ENCODE peak calls at places on chromosomes 11 and 22, in six cellular contexts. Q is spleen; G is vagina; F is psoas muscle; C is cardiac muscle cell; A is CD8-positive, alpha-beta T cell. M is an unnamed sample.

GRCh38 chr11:34165121-34165520 is 59.7 kb downstream of the NAT10 start:
- DNase-seq in Q (no peak), G (no peak), F (no peak), C (no peak), A (no peak), M (no peak)

GRCh38 chr11:4098026-4098621 is 3.5 kb downstream of the RRM1 start:
- DNase-seq in Q (no peak), G (no peak), F (no peak), C (no peak), A (no peak), M (no peak)

GRCh38 chr11:77879218-77879617 is 58.3 kb downstream of the AAMDC start:
- DNase-seq in Q (no peak), G (no peak), F (peak; percentile 79), C (peak; percentile 68), A (no peak), M (no peak)

GRCh38 chr22:49768961-49769690 is 58.5 kb downstream of the BRD1 start:
- DNase-seq in Q (peak; percentile 74), G (no peak), F (peak; percentile 62), C (peak; percentile 83), A (no peak), M (no peak)

GRCh38 chr11:43992834-43993637 is 50.6 kb downstream of the C11orf96 start:
- DNase-seq in Q (peak; percentile 2), G (peak; percentile 85), F (no peak), C (peak; percentile 51), A (no peak), M (no peak)

GRCh38 chr11:12117200-12117995 is 7.0 kb downstream of the MICAL2 start:
- DNase-seq in Q (no peak), G (no peak), F (no peak), C (no peak), A (no peak), M (no peak)

GRCh38 chr22:27747396-27748256 is 53.9 kb downstream of the MN1 start:
- DNase-seq in Q (no peak), G (no peak), F (no peak), C (peak; percentile 66), A (no peak), M (no peak)

GRCh38 chr22:44746061-44746789 is 6.2 kb upstream of the ARHGAP8 start:
- DNase-seq in Q (no peak), G (no peak), F (no peak), C (peak; percentile 14), A (no peak), M (no peak)

GRCh38 chr11:16604784-16605439 is 133.5 kb upstream of the C11orf58 start:
- DNase-seq in Q (peak; percentile 80), G (no peak), F (peak; percentile 52), C (peak; percentile 59), A (no peak), M (peak; percentile 9)

GRCh38 chr11:31326470-31327148 is 42.9 kb downstream of the DCDC1 start:
- DNase-seq in Q (no peak), G (no peak), F (no peak), C (no peak), A (no peak), M (no peak)

GRCh38 chr11:36155770-36156485 is 133.3 kb downstream of the COMMD9 start:
- DNase-seq in Q (no peak), G (no peak), F (no peak), C (peak; percentile 60), A (no peak), M (no peak)

GRCh38 chr11:12547953-12548650 is 126.1 kb upstream of the TEAD1 start:
- DNase-seq in Q (no peak), G (no peak), F (no peak), C (peak; percentile 20), A (no peak), M (no peak)

GRCh38 chr22:42114721-42115120 is 15.9 kb downstream of the CYP2D6 start:
- DNase-seq in Q (no peak), G (no peak), F (no peak), C (peak; percentile 30), A (no peak), M (no peak)

GRCh38 chr22:39083212-39084165 is 6.4 kb downstream of the APOBEC3G start:
- DNase-seq in Q (peak; percentile 60), G (no peak), F (no peak), C (no peak), A (no peak), M (no peak)

GRCh38 chr11:96242191-96242845 is 100.7 kb downstream of the MAML2 start:
- DNase-seq in Q (no peak), G (no peak), F (no peak), C (peak; percentile 76), A (no peak), M (no peak)

GRCh38 chr11:15591112-15591537 is 476.4 kb downstream of the INSC start:
- DNase-seq in Q (no peak), G (no peak), F (no peak), C (no peak), A (no peak), M (no peak)

GRCh38 chr11:110972640-110973039 is 260.4 kb upstream of the ARHGAP20 start:
- DNase-seq in Q (no peak), G (no peak), F (no peak), C (peak; percentile 91), A (no peak), M (no peak)

GRCh38 chr11:64765291-64765803 is 5.6 kb upstream of the PYGM start:
- DNase-seq in Q (peak; percentile 79), G (no peak), F (peak; percentile 44), C (no peak), A (no peak), M (no peak)

GRCh38 chr11:82858556-82859091 is 41.6 kb downstream of the PRCP start:
- DNase-seq in Q (no peak), G (no peak), F (no peak), C (peak; percentile 67), A (no peak), M (no peak)

GRCh38 chr22:17501679-17502285 is 61.5 kb upstream of the SLC25A18 start:
- DNase-seq in Q (no peak), G (no peak), F (no peak), C (peak; percentile 85), A (no peak), M (no peak)

GRCh38 chr11:76269247-76269646 is 62.9 kb upstream of the WNT11 start:
- DNase-seq in Q (peak; percentile 64), G (no peak), F (peak; percentile 80), C (no peak), A (no peak), M (no peak)

GRCh38 chr11:129190087-129190486 is 2.0 kb downstream of the ARHGAP32 start:
- DNase-seq in Q (no peak), G (no peak), F (no peak), C (peak; percentile 29), A (no peak), M (no peak)

GRCh38 chr11:110356769-110357671 is 60.6 kb upstream of the RDX start:
- DNase-seq in Q (no peak), G (no peak), F (no peak), C (peak; percentile 17), A (no peak), M (no peak)

GRCh38 chr11:45393826-45394225 is 107.7 kb upstream of the SYT13 start:
- DNase-seq in Q (no peak), G (no peak), F (no peak), C (no peak), A (no peak), M (no peak)

GRCh38 chr22:49971232-49972162 is 10.9 kb downstream of the PIM3 start:
- DNase-seq in Q (peak; percentile 94), G (peak; percentile 90), F (peak; percentile 92), C (peak; percentile 72), A (no peak), M (no peak)

GRCh38 chr22:44309137-44309536 is 3.6 kb downstream of the SHISAL1 start:
- DNase-seq in Q (no peak), G (no peak), F (peak; percentile 66), C (peak; percentile 93), A (no peak), M (no peak)

GRCh38 chr11:93659841-93660240 is 1.6 kb upstream of the CEP295 start:
- DNase-seq in Q (no peak), G (no peak), F (no peak), C (no peak), A (no peak), M (no peak)

GRCh38 chr11:26827567-26828037 is 105.7 kb upstream of the SLC5A12 start:
- DNase-seq in Q (no peak), G (no peak), F (no peak), C (peak; percentile 79), A (no peak), M (no peak)

GRCh38 chr11:122199661-122200060 is 83.6 kb upstream of the BLID start:
- DNase-seq in Q (no peak), G (no peak), F (no peak), C (peak; percentile 61), A (no peak), M (no peak)

GRCh38 chr11:110919241-110919893 is 207.1 kb upstream of the ARHGAP20 start:
- DNase-seq in Q (no peak), G (no peak), F (no peak), C (no peak), A (no peak), M (no peak)

GRCh38 chr11:107576497-107577086 is 11.1 kb upstream of the ALKBH8 start:
- DNase-seq in Q (no peak), G (no peak), F (peak; percentile 42), C (peak; percentile 66), A (peak; percentile 56), M (no peak)

GRCh38 chr11:72589802-72590761 is 84.1 kb downstream of the PDE2A start:
- DNase-seq in Q (peak; percentile 84), G (no peak), F (peak; percentile 34), C (peak; percentile 27), A (peak; percentile 68), M (peak; percentile 24)
- H3K27ac ChIP-seq in Q (no peak overlapping the region), G (no peak overlapping the region), F (no peak overlapping the region), C (no peak overlapping the region), A (no peak overlapping the region), M (no peak overlapping the region)

GRCh38 chr11:91959411-91959810 is 265.2 kb upstream of the FAT3 start:
- DNase-seq in Q (no peak), G (no peak), F (no peak), C (no peak), A (no peak), M (no peak)
- H3K9me3 ChIP-seq in Q (no peaks in the 10 kb centered on the region), G (no peaks in the 10 kb centered on the region), F (peaks cover 8% of the 10 kb centered on the region), C (no peaks in the 10 kb centered on the region), A (no peaks in the 10 kb centered on the region), M (no peaks in the 10 kb centered on the region)

GRCh38 chr11:126683766-126684728 is 316.5 kb downstream of the KIRREL3 start:
- DNase-seq in Q (no peak), G (no peak), F (no peak), C (no peak), A (no peak), M (no peak)
- H3K27ac ChIP-seq in Q (no peak overlapping the region), G (no peak overlapping the region), F (no peak overlapping the region), C (no peak overlapping the region), A (no peak overlapping the region), M (no peak overlapping the region)

GRCh38 chr22:22997262-22997898 is 72.9 kb upstream of the GNAZ start:
- DNase-seq in Q (no peak), G (no peak), F (no peak), C (no peak), A (no peak), M (no peak)
- H3K9me3 ChIP-seq in Q (peaks cover 13% of the 10 kb centered on the region), G (no peaks in the 10 kb centered on the region), F (peaks cover 22% of the 10 kb centered on the region), C (no peaks in the 10 kb centered on the region), A (peaks cover 7% of the 10 kb centered on the region), M (no peaks in the 10 kb centered on the region)